ENCODE peak calls at places on chromosomes 5 and 9, in seven cellular contexts. B is mammary epithelial cell, H is upper lobe of left lung, T is WERI-Rb-1, E is GM20000, I is spleen, D is GM06990. L is an unnamed sample.

GRCh38 chr5:176559683-176560082 is 10.5 kb downstream of the CDHR2 start:
- DNase-seq in I (no peak), D (no peak), B (peak; percentile 30), E (no peak), T (no peak), H (no peak), L (no peak)

GRCh38 chr5:180114304-180115003 is 42.9 kb upstream of the RNF130 start:
- DNase-seq in D (no peak), I (peak; percentile 66), T (no peak), B (no peak), H (no peak), E (no peak), L (no peak)

GRCh38 chr9:89497978-89498844 is at the start of gene SEMA4D:
- DNase-seq in H (peak; percentile 92), D (peak; percentile 78), B (peak; percentile 45), E (peak; percentile 90), I (peak; percentile 89), T (peak; percentile 88), L (peak; percentile 78)

GRCh38 chr5:154465169-154465568 is 12.9 kb downstream of the HAND1 start:
- DNase-seq in B (peak; percentile 70), E (no peak), D (no peak), I (peak; percentile 66), T (no peak), H (no peak), L (no peak)

GRCh38 chr9:114696814-114697544 is 15.0 kb upstream of the TEX48 start:
- DNase-seq in B (peak; percentile 53), E (peak; percentile 71), D (peak; percentile 77), I (no peak), H (no peak), T (no peak), L (no peak)

GRCh38 chr9:20394928-20395327 is 227.4 kb downstream of the MLLT3 start:
- DNase-seq in T (peak; percentile 72), I (no peak), E (no peak), H (no peak), B (no peak), D (no peak), L (no peak)

GRCh38 chr5:117209479-117209878 is 634.9 kb upstream of the SEMA6A start:
- DNase-seq in I (no peak), B (no peak), H (no peak), T (no peak), E (no peak), D (no peak), L (no peak)

GRCh38 chr5:61232490-61232889 is 70.2 kb upstream of the SMIM15 start:
- DNase-seq in B (no peak), T (no peak), H (no peak), E (no peak), D (no peak), I (no peak), L (no peak)

GRCh38 chr5:11385251-11385900 is 518.9 kb downstream of the CTNND2 start:
- DNase-seq in I (no peak), E (no peak), H (no peak), D (peak; percentile 5), T (peak; percentile 46), B (no peak), L (peak; percentile 44)

GRCh38 chr5:150138551-150139265 is 16.9 kb downstream of the PDGFRB start:
- DNase-seq in B (no peak), D (no peak), H (peak; percentile 52), I (no peak), E (no peak), T (no peak), L (no peak)

GRCh38 chr5:113268232-113268631 is 166.6 kb downstream of the TSSK1B start:
- DNase-seq in T (no peak), B (peak; percentile 44), D (no peak), I (no peak), E (no peak), H (no peak), L (no peak)

GRCh38 chr9:124122813-124123462 is 111.4 kb downstream of the LHX2 start:
- DNase-seq in H (no peak), T (peak; percentile 34), E (no peak), I (no peak), B (no peak), D (no peak), L (no peak)

GRCh38 chr5:4868140-4868735 is 271.9 kb upstream of the ADAMTS16 start:
- DNase-seq in E (peak; percentile 73), T (peak; percentile 80), D (no peak), B (peak; percentile 23), I (no peak), H (no peak), L (peak; percentile 84)

GRCh38 chr9:117707561-117707960 is 3.4 kb downstream of the TLR4 start:
- DNase-seq in D (no peak), E (no peak), H (no peak), T (no peak), B (no peak), I (no peak), L (no peak)

GRCh38 chr5:99019254-99019653 is 90.4 kb upstream of the CHD1 start:
- DNase-seq in B (no peak), H (no peak), D (no peak), I (no peak), T (no peak), E (no peak), L (no peak)

GRCh38 chr5:52920929-52921328 is 68.2 kb upstream of the ITGA2 start:
- DNase-seq in T (no peak), I (no peak), H (no peak), E (no peak), D (no peak), B (no peak), L (no peak)
- TF ChIP-seq CTCF in T (no peak), I (no peak), H (no peak), E (no peak), D (no peak), B (peak; percentile 12), L (no peak)

DNA sequence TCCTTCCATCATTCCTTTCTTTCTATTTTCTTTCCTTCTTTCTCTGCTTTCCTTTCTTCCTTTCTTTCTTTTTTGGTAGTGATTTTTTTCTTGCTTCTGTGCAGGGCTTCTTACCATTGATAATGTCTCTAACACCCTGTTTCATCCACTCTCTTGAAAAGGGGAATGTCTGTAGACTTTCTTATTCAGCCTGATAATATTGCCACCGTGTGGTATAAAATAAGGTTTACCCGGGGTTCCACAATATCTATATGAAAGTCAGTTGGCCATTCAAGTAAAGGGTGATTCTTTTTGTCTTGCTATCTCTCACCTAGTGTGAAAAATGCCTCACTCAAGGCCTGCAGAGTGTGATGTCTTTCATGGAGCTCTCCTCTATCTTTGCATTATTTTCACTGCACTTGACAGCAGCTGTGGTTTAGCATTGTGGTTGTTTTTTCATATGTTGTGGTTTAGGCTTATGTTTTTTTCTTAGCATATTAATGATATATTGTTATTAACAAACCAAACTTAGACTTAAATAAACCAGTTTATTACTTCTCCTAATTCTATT is 153.9 kb downstream of the CSNK1G3 start:
- DNase-seq in T (no peak), H (no peak), D (no peak), I (no peak), B (no peak), E (no peak), L (no peak)
- TF ChIP-seq CTCF in T (no peak), H (no peak), D (no peak), I (no peak), B (no peak), E (no peak), L (no peak)

DNA sequence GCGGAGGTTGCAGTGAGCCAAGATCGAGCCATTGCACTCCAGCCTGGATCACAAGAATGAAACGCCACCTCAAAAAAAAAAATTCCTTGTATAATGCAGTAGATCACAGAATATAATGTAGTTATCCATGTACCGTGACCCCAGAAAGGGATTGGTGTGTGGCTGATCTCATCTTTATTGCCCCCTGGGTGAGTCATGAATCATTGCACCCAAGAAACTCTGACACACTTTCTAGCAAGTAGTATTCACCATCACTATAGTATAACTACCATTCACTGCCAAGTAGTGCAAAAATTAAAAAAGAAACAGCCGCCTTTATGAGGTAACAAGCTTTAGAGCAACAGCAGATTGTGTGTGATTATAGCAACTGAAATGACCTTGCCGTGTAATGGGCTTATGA is 23.7 kb upstream of the ANKH start:
- DNase-seq in E (no peak), B (no peak), D (no peak), T (no peak), H (no peak), I (no peak), L (no peak)
- TF ChIP-seq CTCF in E (no peak), B (no peak), D (peak; percentile 1), T (peak; percentile 12), H (no peak), I (no peak), L (no peak)

GRCh38 chr5:136686192-136686872 is 321.0 kb upstream of the TRPC7 start:
- DNase-seq in I (no peak), H (no peak), T (peak; percentile 22), B (peak; percentile 56), D (no peak), E (no peak), L (no peak)
- TF ChIP-seq CTCF in I (no peak), H (no peak), T (peak; percentile 60), B (peak; percentile 71), D (peak; percentile 58), E (no peak), L (peak; percentile 41)

DNA sequence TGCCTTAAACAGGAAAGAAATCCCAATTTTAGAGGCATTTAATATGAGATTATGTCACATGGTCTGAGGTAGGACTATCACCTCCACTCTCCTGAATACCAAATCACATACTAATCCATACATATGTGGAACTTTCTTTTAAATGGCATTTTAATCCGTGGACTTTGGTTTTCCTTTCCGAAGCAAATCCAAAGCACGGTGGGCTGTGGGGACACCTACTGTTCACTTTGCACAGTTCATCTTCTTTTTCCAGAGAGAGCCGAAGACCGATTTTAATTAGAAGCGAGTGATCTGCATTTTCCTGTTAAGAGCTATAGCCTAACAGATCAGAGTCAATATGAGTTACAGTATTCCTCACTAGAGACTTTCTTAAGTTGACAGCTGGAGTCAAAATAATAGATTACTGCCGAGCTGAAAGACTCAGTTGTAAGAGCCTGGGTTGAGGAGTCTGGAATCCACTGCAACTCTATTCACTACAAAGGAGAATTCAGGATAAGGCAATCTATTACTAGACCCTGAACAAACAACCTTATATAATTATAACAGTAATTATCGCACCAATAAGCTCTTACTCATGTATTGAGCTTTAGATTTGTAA is 144.8 kb downstream of the TRPM6 start:
- DNase-seq in E (peak; percentile 14), B (peak; percentile 17), T (peak; percentile 64), I (no peak), H (no peak), D (no peak), L (peak; percentile 43)
- TF ChIP-seq CTCF in E (peak; percentile 35), B (peak; percentile 84), T (peak; percentile 70), I (peak; percentile 56), H (no peak), D (peak; percentile 74), L (peak; percentile 76)

DNA sequence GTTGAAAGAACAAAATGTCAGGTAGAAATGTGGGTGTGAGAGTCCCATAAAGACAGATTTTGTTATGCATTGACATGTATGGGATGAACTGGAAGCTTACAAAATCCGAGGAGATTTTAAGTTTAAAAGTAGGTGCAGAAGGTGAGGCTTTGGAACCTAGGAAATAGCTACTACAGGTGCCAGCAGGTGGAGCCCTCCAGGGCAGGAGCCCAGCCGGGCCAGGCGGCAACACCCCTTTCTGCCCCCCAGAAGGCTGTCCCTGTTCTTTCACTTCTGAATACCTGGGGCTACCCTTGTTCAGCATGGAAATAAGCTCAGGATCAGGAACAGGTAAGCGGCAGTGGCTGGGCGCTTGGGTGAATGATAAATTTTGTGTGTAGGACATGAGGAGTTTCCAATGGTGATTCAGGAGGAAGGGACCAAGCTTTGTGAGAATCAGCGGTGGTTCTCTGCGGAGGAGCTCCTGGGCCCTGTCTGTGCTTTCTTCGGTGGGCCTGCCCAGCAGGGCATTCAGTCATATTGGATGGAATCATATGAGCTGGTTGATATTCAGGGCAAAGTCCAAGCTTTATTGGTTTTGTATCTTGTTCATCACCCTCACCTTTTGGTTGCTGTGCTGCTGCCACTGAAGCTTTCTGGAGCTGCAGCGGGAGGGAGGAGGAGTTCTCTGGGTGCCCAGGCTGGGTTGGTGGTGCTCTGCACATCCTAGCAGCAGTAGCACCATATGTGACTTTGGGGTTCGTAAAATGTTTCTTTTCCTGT is 12.3 kb downstream of the PCBD2 start:
- DNase-seq in B (no peak), H (peak; percentile 47), T (peak; percentile 37), I (no peak), E (no peak), D (no peak), L (no peak)
- TF ChIP-seq CTCF in B (peak; percentile 57), H (no peak), T (peak; percentile 72), I (no peak), E (no peak), D (peak; percentile 51), L (no peak)

L was measured in glutamatergic neuron.